ENCODE peak calls at places on chromosomes 2 and 18, in eight cellular contexts. Y is NCI-H748 treated with DMSO at 0.1 percent for 48 hours, M is brain microvascular endothelial cell, E is lower lobe of right lung, N is small intestine, K is AG09309, X is NCI-H2029, T is HCT116. D is an unnamed sample.

GRCh38 chr2:217743980-217744761 is 258.6 kb downstream of the TNS1 start:
- DNase-seq in Y (no peak), M (no peak), N (no peak), K (no peak), X (no peak), T (no peak), E (no peak), D (no peak)

GRCh38 chr18:56165601-56166355 is 472.6 kb downstream of the TXNL1 start:
- DNase-seq in Y (no peak), T (no peak), E (no peak), N (no peak), X (no peak), K (no peak), M (no peak), D (no peak)

GRCh38 chr2:127653421-127654083 is 7.6 kb downstream of the GPR17 start:
- DNase-seq in X (no peak), E (peak), N (no peak), T (no peak), Y (no peak), M (no peak), K (no peak), D (no peak)

GRCh38 chr2:205473791-205474190 is 208.5 kb upstream of the NRP2 start:
- DNase-seq in E (no peak), Y (no peak), K (no peak), X (no peak), T (no peak), N (no peak), M (no peak), D (no peak)

GRCh38 chr2:241312082-241312481 is 3.4 kb downstream of the HDLBP start:
- DNase-seq in Y (no peak), E (no peak), T (no peak), N (no peak), K (no peak), X (no peak), M (peak), D (peak)

GRCh38 chr2:204015118-204015842 is 78.7 kb downstream of the ICOS start:
- DNase-seq in M (no peak), T (no peak), E (no peak), Y (no peak), X (no peak), N (no peak), K (no peak), D (no peak)

GRCh38 chr2:52396836-52397235 is 1364.9 kb upstream of the NRXN1 start:
- DNase-seq in Y (no peak), M (no peak), N (no peak), T (no peak), E (no peak), K (no peak), X (no peak), D (no peak)

GRCh38 chr2:149141046-149141445 is 102.5 kb downstream of the LYPD6B start:
- DNase-seq in K (no peak), M (no peak), N (peak), Y (no peak), E (no peak), T (no peak), X (no peak), D (no peak)

GRCh38 chr2:38075436-38076249 is at the start of gene CYP1B1:
- DNase-seq in X (no peak), E (peak), T (no peak), K (no peak), Y (no peak), M (no peak), N (no peak), D (no peak)

GRCh38 chr18:69559604-69560003 is 158.9 kb downstream of the DOK6 start:
- DNase-seq in Y (no peak), N (no peak), X (no peak), E (no peak), M (no peak), T (no peak), K (no peak), D (no peak)

GRCh38 chr2:47438084-47438483 is 35.1 kb downstream of the MSH2 start:
- DNase-seq in Y (no peak), N (no peak), K (no peak), M (no peak), X (no peak), T (no peak), E (no peak), D (no peak)

GRCh38 chr2:188693111-188693510 is 281.1 kb upstream of the COL3A1 start:
- DNase-seq in E (peak), T (peak), Y (no peak), X (no peak), K (no peak), M (no peak), N (no peak), D (no peak)

GRCh38 chr2:204207851-204208250 is 271.3 kb downstream of the ICOS start:
- DNase-seq in K (no peak), N (no peak), T (no peak), M (no peak), E (no peak), X (no peak), Y (no peak), D (no peak)

GRCh38 chr18:66616523-66616983 is 12.7 kb upstream of the CDH19 start:
- DNase-seq in Y (peak), E (no peak), N (peak), T (no peak), K (no peak), M (no peak), X (no peak), D (no peak)

GRCh38 chr2:73886357-73886756 is 6.5 kb upstream of the ACTG2 start:
- DNase-seq in X (no peak), T (no peak), E (no peak), Y (no peak), N (no peak), K (no peak), M (no peak), D (no peak)

GRCh38 chr2:213640742-213641425 is 356.6 kb downstream of the SPAG16 start:
- DNase-seq in K (no peak), M (no peak), Y (no peak), N (peak), T (no peak), X (no peak), E (no peak), D (no peak)

GRCh38 chr2:24659862-24660261 is 133.3 kb downstream of the PTRHD1 start:
- DNase-seq in Y (no peak), M (no peak), E (no peak), T (no peak), K (no peak), N (no peak), X (no peak), D (no peak)

GRCh38 chr18:48817021-48817461 is 133.7 kb downstream of the SMAD7 start:
- DNase-seq in T (no peak), X (no peak), Y (no peak), M (no peak), N (no peak), E (peak), K (no peak), D (no peak)

GRCh38 chr2:6011871-6012380 is 319.7 kb downstream of the SOX11 start:
- DNase-seq in T (no peak), M (no peak), X (no peak), N (no peak), K (no peak), E (no peak), Y (no peak), D (no peak)

GRCh38 chr18:55097406-55098170 is 138.3 kb upstream of the CCDC68 start:
- DNase-seq in N (no peak), X (no peak), Y (peak), T (no peak), M (no peak), E (no peak), K (no peak), D (peak)

GRCh38 chr2:15622214-15622613 is 30.5 kb downstream of the DDX1 start:
- DNase-seq in N (no peak), Y (no peak), K (no peak), T (no peak), X (no peak), M (no peak), E (no peak), D (no peak)

GRCh38 chr2:189876271-189876670 is 92.0 kb downstream of the PMS1 start:
- DNase-seq in X (no peak), T (no peak), E (no peak), N (no peak), K (no peak), M (no peak), Y (no peak), D (no peak)

GRCh38 chr2:47237375-47238357 is 82.6 kb upstream of the STPG4 start:
- DNase-seq in T (no peak), Y (no peak), X (no peak), E (no peak), N (no peak), M (peak), K (no peak), D (no peak)

GRCh38 chr2:161243312-161243711 is 64.9 kb upstream of the PSMD14 start:
- DNase-seq in Y (no peak), T (no peak), X (no peak), N (no peak), E (no peak), M (no peak), K (no peak), D (no peak)

GRCh38 chr2:153595939-153596338 is 117.4 kb upstream of the RPRM start:
- DNase-seq in X (peak), N (no peak), T (peak), Y (peak), K (no peak), E (no peak), M (no peak), D (peak)

GRCh38 chr2:28643324-28643723 is 108.3 kb upstream of the PPP1CB start:
- DNase-seq in E (no peak), X (no peak), N (peak), K (no peak), Y (no peak), T (no peak), M (no peak), D (peak)

GRCh38 chr18:46226461-46226860 is 122.3 kb downstream of the HAUS1 start:
- DNase-seq in M (peak), K (peak), X (no peak), N (no peak), E (no peak), Y (no peak), T (no peak), D (no peak)

GRCh38 chr2:119234021-119235019 is 10.7 kb downstream of the STEAP3 start:
- DNase-seq in E (no peak), M (no peak), K (no peak), N (no peak), X (no peak), Y (no peak), T (no peak), D (peak)

GRCh38 chr2:143787674-143788073 is 658.5 kb downstream of the ARHGAP15 start:
- DNase-seq in N (no peak), X (no peak), E (no peak), M (no peak), Y (no peak), T (no peak), K (no peak), D (no peak)

GRCh38 chr2:144078091-144078490 is 441.8 kb downstream of the ZEB2 start:
- DNase-seq in E (no peak), N (no peak), T (no peak), K (no peak), X (no peak), M (no peak), Y (no peak), D (no peak)

GRCh38 chr2:107072150-107072940 is 186.4 kb upstream of the ST6GAL2 start:
- DNase-seq in T (no peak), X (no peak), Y (no peak), M (peak), E (no peak), N (no peak), K (no peak), D (no peak)

GRCh38 chr2:65046633-65047407 is 9.4 kb upstream of the CEP68 start:
- DNase-seq in E (no peak), N (no peak), K (no peak), Y (no peak), T (no peak), X (no peak), M (no peak), D (no peak)

GRCh38 chr2:234998404-234999211 is 46.8 kb downstream of the SH3BP4 start:
- DNase-seq in K (no peak), X (no peak), M (no peak), E (no peak), N (peak), T (no peak), Y (no peak), D (no peak)

GRCh38 chr2:33099989-33100388 is 153.2 kb downstream of the LTBP1 start:
- DNase-seq in E (no peak), N (no peak), X (no peak), T (no peak), Y (no peak), M (no peak), K (no peak), D (no peak)

GRCh38 chr2:205982776-205983327 is 103.1 kb downstream of the INO80D start:
- DNase-seq in T (no peak), K (no peak), E (no peak), N (no peak), M (no peak), Y (no peak), X (no peak), D (no peak)

D was measured in A172.